ENCODE peak calls at places on chromosomes 13 and 19, in four cellular contexts. L is cardiac fibroblast, A is thoracic aorta, U is glutamatergic neuron. Y is an unnamed sample.

GRCh38 chr19:35225951-35226350 is 2.6 kb downstream of the FAM187B start:
- DNase-seq in L (no peak), U (no peak), A (no peak), Y (no peak)

GRCh38 chr13:95447766-95448165 is 104.8 kb upstream of the CLDN10 start:
- DNase-seq in U (no peak), L (no peak), A (no peak), Y (no peak)

GRCh38 chr19:10747271-10747670 is 29.4 kb downstream of the DNM2 start:
- DNase-seq in U (no peak), L (no peak), A (no peak), Y (no peak)

GRCh38 chr13:106464076-106464475 is 71.4 kb downstream of the EFNB2 start:
- DNase-seq in A (no peak), U (no peak), L (peak; percentile 25), Y (no peak)

GRCh38 chr19:11405846-11406643 is 13.1 kb downstream of the RGL3 start:
- DNase-seq in L (no peak), A (no peak), U (no peak), Y (no peak)

GRCh38 chr19:42191855-42192254 is 25.6 kb downstream of the DEDD2 start:
- DNase-seq in U (no peak), A (no peak), L (peak; percentile 34), Y (no peak)

GRCh38 chr13:33228645-33229445 is 56.7 kb downstream of the STARD13 start:
- DNase-seq in A (no peak), U (no peak), L (peak; percentile 63), Y (no peak)

GRCh38 chr13:39876258-39876657 is 220.8 kb downstream of the COG6 start:
- DNase-seq in L (peak; percentile 79), A (no peak), U (no peak), Y (no peak)

GRCh38 chr13:51525567-51526165 is 58.6 kb upstream of the WDFY2 start:
- DNase-seq in L (no peak), A (no peak), U (no peak), Y (no peak)

GRCh38 chr13:21413013-21413412 is 46.1 kb downstream of the ZDHHC20 start:
- DNase-seq in A (no peak), L (no peak), U (no peak), Y (no peak)

GRCh38 chr13:89361909-89362308 is 1690.7 kb downstream of the SLITRK5 start:
- DNase-seq in A (no peak), L (peak; percentile 45), U (no peak), Y (no peak)
- TF ChIP-seq CTCF in A (no peak), L (no peak), U (no peak), Y (no peak)

GRCh38 chr19:4184718-4185352 is 2.3 kb downstream of the ANKRD24 start:
- DNase-seq in U (no peak), A (no peak), L (no peak), Y (no peak)

GRCh38 chr19:4187313-4188122 is 5.0 kb downstream of the ANKRD24 start:
- DNase-seq in A (no peak), U (no peak), L (no peak), Y (no peak)

GRCh38 chr19:4183967-4184717 is 1.7 kb downstream of the ANKRD24 start:
- DNase-seq in U (no peak), A (no peak), L (no peak), Y (no peak)

GRCh38 chr19:4185413-4186086 is 3.1 kb downstream of the ANKRD24 start:
- DNase-seq in U (no peak), L (no peak), A (no peak), Y (no peak)

DNA sequence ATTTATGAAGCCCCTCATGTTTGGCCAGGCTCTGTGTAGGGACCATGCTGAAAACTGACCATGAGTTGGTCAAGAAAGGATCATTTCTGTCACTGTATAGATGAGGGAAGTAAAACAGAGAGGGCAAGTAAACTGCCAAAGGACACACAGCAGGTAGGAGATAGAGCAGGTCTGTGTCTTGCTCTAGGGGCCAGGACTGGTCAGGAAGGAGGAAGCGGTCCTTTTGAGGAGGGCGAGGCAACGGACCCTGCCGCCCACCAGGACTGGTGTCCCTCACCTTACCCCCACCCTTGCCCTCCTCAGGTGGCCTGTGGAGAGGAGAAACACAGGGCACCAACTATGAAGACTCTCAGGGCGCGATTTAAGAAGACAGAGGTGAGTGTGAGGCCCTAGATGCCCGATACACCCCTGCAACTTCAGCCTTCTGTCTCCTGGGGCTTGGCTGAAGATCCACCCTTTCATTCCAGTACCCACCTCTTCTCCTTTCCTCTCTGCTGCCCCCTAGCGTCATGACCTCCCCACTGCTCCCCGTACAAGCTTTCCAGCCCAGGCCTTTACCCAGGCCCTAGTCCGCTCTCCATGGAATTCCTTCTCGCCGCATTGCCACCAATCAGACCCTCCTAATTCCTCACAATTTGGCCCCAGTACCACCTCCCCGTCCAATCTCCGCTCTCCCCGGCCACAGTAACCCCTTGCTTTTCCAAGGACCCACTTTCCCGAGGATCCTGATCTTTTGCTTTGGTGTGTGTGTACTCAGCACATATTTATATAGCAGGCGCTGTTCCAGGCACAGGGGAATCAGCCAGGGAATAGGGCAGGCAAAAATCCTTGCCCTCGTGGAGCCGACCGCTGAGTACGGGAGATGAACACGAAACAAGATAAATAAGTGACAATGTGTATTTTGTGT is 3.9 kb downstream of the ANKRD24 start:
- DNase-seq in A (no peak), L (peak; percentile 78), U (peak; percentile 92), Y (peak; percentile 77)
- TF ChIP-seq CTCF in A (peak; percentile 43), L (peak; percentile 90), U (peak; percentile 82), Y (peak; percentile 19)

GRCh38 chr19:4566402-4567051 is 7.0 kb upstream of the SEMA6B start:
- DNase-seq in L (no peak), U (no peak), A (no peak), Y (no peak)
- TF ChIP-seq CTCF in L (no peak), U (no peak), A (no peak), Y (no peak)

GRCh38 chr19:19033426-19034203 is at the start of the genes ARMC6 and SUGP2:
- DNase-seq in A (peak; percentile 31), L (peak; percentile 91), U (peak; percentile 88), Y (peak; percentile 58)
- TF ChIP-seq CTCF in A (no peak), L (no peak), U (no peak), Y (no peak)

DNA sequence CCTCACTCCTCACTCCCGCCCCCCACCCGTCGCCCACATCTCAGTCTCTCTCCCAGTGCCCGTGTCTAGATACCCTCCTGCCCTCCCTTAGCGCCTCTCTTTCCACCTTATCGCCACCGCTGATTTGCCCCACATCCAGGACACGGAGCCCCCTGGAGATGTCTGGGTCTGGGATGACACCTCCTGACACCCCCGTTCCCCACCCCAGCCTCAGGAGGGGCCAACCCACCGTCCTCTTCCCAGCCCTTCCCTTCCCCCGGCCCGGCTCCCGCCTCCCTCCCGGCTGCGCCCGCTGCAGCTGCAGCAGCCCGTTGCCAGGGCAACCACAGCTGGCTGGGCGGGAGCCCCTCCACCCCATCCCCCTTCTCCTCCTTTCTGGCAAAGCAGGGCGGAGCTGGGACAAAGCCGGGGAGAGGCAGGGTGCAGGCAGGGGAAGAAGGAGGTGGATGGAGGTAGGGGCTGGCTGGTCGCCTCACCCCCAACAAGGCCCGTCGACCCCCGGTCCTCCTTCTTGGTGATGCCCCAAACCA is 13.5 kb downstream of the DPF1 start:
- DNase-seq in L (peak; percentile 42), A (no peak), U (peak; percentile 84), Y (no peak)
- TF ChIP-seq CTCF in L (no peak), A (no peak), U (no peak), Y (no peak)

DNA sequence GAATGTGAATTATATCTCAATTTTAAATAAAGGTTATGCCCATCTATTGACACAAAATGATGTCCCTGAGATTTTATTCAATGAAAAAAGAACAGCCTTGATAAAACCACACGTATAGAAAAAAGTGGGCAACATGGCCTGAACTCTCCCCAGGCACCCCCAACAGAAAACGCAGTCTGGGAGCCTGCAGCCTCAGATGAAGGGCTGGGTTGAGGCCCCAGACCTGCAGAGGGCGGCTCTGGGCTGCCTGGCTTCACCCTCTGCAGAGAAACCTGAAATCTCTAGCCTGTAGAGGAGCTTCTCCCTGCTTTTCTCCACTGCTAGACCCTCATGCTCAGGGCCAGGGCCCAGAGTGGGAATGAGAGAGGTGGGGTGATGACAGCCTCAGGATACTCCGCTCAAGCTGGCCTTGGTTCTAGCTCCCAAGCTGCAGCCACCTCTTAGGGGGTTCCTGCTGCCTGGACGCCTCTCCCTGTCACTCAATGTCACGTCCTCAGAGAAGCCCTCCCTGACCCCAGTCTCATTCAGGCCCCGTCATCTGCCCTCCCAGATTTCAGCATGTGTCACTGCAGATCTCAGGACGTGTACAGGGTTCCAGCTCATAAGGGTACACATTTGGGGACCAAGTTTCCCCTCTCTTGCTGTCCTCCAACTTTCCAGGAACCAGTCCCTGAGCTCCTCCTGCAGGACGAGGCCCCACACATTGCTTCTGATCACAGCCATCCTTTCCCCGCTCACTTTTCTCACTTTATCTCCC is 1.8 kb downstream of the MBD3 start:
- DNase-seq in L (peak; percentile 37), U (peak; percentile 46), A (no peak), Y (no peak)
- TF ChIP-seq CTCF in L (peak; percentile 58), U (no peak), A (no peak), Y (no peak)

GRCh38 chr19:2231621-2232221 is 4.4 kb downstream of the PLEKHJ1 start:
- DNase-seq in L (no peak), A (no peak), U (peak; percentile 39), Y (no peak)
- TF ChIP-seq CTCF in L (no peak), A (no peak), U (no peak), Y (no peak)

Y was measured in omental fat pad.